ENCODE peak calls at places on chromosome X, in four cellular contexts. One of them, this sample, is unnamed.

GRCh38 chrX:9188117-9188516 is 154.2 kb upstream of the FAM9B start:
- DNase-seq in GM12878: no peak
- DNase-seq in HepG2: no peak
- DNase-seq in K562: no peak
- DNase-seq in this sample: no peak

GRCh38 chrX:13770013-13770412 is 35.5 kb downstream of the OFD1 start:
- DNase-seq in GM12878: no peak
- DNase-seq in HepG2: no peak
- DNase-seq in K562: no peak
- DNase-seq in this sample: no peak

GRCh38 chrX:46502848-46503247 is 42.4 kb downstream of the ZNF674 start:
- DNase-seq in GM12878: no peak
- DNase-seq in HepG2: peak; percentile 27
- DNase-seq in K562: no peak
- DNase-seq in this sample: no peak

GRCh38 chrX:63930140-63930539 is 145.1 kb upstream of the ARHGEF9 start:
- DNase-seq in GM12878: no peak
- DNase-seq in HepG2: no peak
- DNase-seq in K562: no peak
- DNase-seq in this sample: no peak

GRCh38 chrX:56219702-56220101 is 12.5 kb upstream of the KLF8 start:
- DNase-seq in GM12878: no peak
- DNase-seq in HepG2: peak; percentile 0
- DNase-seq in K562: no peak
- DNase-seq in this sample: no peak

GRCh38 chrX:154827624-154828408 is 6.6 kb downstream of the SMIM9 start:
- DNase-seq in GM12878: peak; percentile 53
- DNase-seq in HepG2: no peak
- DNase-seq in K562: no peak
- DNase-seq in this sample: no peak

GRCh38 chrX:8279323-8279722 is 108.3 kb upstream of the VCX2 start:
- DNase-seq in GM12878: no peak
- DNase-seq in HepG2: no peak
- DNase-seq in K562: no peak
- DNase-seq in this sample: no peak

GRCh38 chrX:120446503-120446902 is 22.6 kb downstream of the LAMP2 start:
- DNase-seq in GM12878: no peak
- DNase-seq in HepG2: no peak
- DNase-seq in K562: no peak
- DNase-seq in this sample: no peak

GRCh38 chrX:49171752-49172279 is at the start of gene PLP2:
- DNase-seq in GM12878: no peak
- DNase-seq in HepG2: no peak
- DNase-seq in K562: peak; percentile 49
- DNase-seq in this sample: no peak

GRCh38 chrX:10098235-10098819 is 58.4 kb upstream of the CLCN4 start:
- DNase-seq in GM12878: peak; percentile 51
- DNase-seq in HepG2: no peak
- DNase-seq in K562: no peak
- DNase-seq in this sample: no peak

GRCh38 chrX:24424948-24425347 is 40.1 kb upstream of the PDK3 start:
- DNase-seq in GM12878: no peak
- DNase-seq in HepG2: no peak
- DNase-seq in K562: no peak
- DNase-seq in this sample: no peak

GRCh38 chrX:122565952-122566351 is 618.1 kb upstream of the GRIA3 start:
- DNase-seq in GM12878: no peak
- DNase-seq in HepG2: no peak
- DNase-seq in K562: no peak
- DNase-seq in this sample: no peak

GRCh38 chrX:10282490-10282889 is 125.7 kb downstream of the CLCN4 start:
- DNase-seq in GM12878: no peak
- DNase-seq in HepG2: no peak
- DNase-seq in K562: no peak
- DNase-seq in this sample: no peak

GRCh38 chrX:42686706-42687105 is 91.3 kb downstream of the PPP1R2C start:
- DNase-seq in GM12878: no peak
- DNase-seq in HepG2: no peak
- DNase-seq in K562: no peak
- DNase-seq in this sample: no peak

GRCh38 chrX:105475801-105476200 is 255.3 kb upstream of the TEX13A start:
- DNase-seq in GM12878: no peak
- DNase-seq in HepG2: no peak
- DNase-seq in K562: no peak
- DNase-seq in this sample: no peak

GRCh38 chrX:78105944-78106650 is 2.0 kb downstream of the PGK1 start:
- DNase-seq in GM12878: no peak
- DNase-seq in HepG2: no peak
- DNase-seq in K562: no peak
- DNase-seq in this sample: no peak

GRCh38 chrX:30971761-30972603 is 82.9 kb upstream of the TAB3 start:
- DNase-seq in GM12878: no peak
- DNase-seq in HepG2: peak; percentile 53
- DNase-seq in K562: peak; percentile 39
- DNase-seq in this sample: peak; percentile 61

GRCh38 chrX:121191779-121192178 is 144.4 kb downstream of the GLUD2 start:
- DNase-seq in GM12878: no peak
- DNase-seq in HepG2: no peak
- DNase-seq in K562: no peak
- DNase-seq in this sample: no peak

GRCh38 chrX:130716822-130717405 is 186.1 kb downstream of the ENOX2 start:
- DNase-seq in GM12878: no peak
- DNase-seq in HepG2: no peak
- DNase-seq in K562: no peak
- DNase-seq in this sample: peak; percentile 36

GRCh38 chrX:48852857-48853256 is 17.4 kb upstream of the PCSK1N start:
- DNase-seq in GM12878: no peak
- DNase-seq in HepG2: no peak
- DNase-seq in K562: no peak
- DNase-seq in this sample: no peak

GRCh38 chrX:11792461-11793421 is 34.7 kb downstream of the MSL3 start:
- DNase-seq in GM12878: peak; percentile 86
- DNase-seq in HepG2: no peak
- DNase-seq in K562: no peak
- DNase-seq in this sample: no peak

GRCh38 chrX:110407910-110408545 is 49.4 kb downstream of the RTL9 start:
- DNase-seq in GM12878: no peak
- DNase-seq in HepG2: peak; percentile 37
- DNase-seq in K562: peak; percentile 63
- DNase-seq in this sample: peak; percentile 77

GRCh38 chrX:15321447-15321846 is 6.0 kb upstream of the ASB11 start:
- DNase-seq in GM12878: no peak
- DNase-seq in HepG2: no peak
- DNase-seq in K562: no peak
- DNase-seq in this sample: no peak

GRCh38 chrX:120087289-120088017 is 10.0 kb upstream of the RHOXF2B start:
- DNase-seq in GM12878: no peak
- DNase-seq in HepG2: no peak
- DNase-seq in K562: no peak
- DNase-seq in this sample: no peak

GRCh38 chrX:17559728-17560379 is 177.4 kb upstream of the SCML1 start:
- DNase-seq in GM12878: no peak
- DNase-seq in HepG2: no peak
- DNase-seq in K562: no peak
- DNase-seq in this sample: peak; percentile 32

GRCh38 chrX:110806145-110806544 is 10.5 kb upstream of the CHRDL1 start:
- DNase-seq in GM12878: no peak
- DNase-seq in HepG2: no peak
- DNase-seq in K562: no peak
- DNase-seq in this sample: no peak

GRCh38 chrX:2823795-2824386 is 4.8 kb upstream of the GYG2 start:
- DNase-seq in GM12878: no peak
- DNase-seq in HepG2: no peak
- DNase-seq in K562: no peak
- DNase-seq in this sample: no peak

GRCh38 chrX:23844502-23845138 is 61.6 kb downstream of the SAT1 start:
- DNase-seq in GM12878: no peak
- DNase-seq in HepG2: peak; percentile 65
- DNase-seq in K562: peak; percentile 29
- DNase-seq in this sample: no peak

GRCh38 chrX:63934791-63935190 is 149.8 kb upstream of the ARHGEF9 start:
- DNase-seq in GM12878: no peak
- DNase-seq in HepG2: no peak
- DNase-seq in K562: no peak
- DNase-seq in this sample: no peak

GRCh38 chrX:40098264-40099045 is 697 bp upstream of the BCOR start:
- DNase-seq in GM12878: no peak
- DNase-seq in HepG2: no peak
- DNase-seq in K562: no peak
- DNase-seq in this sample: peak; percentile 55

GRCh38 chrX:108071578-108071977 is 19.8 kb downstream of the PSMD10 start:
- DNase-seq in GM12878: no peak
- DNase-seq in HepG2: no peak
- DNase-seq in K562: no peak
- DNase-seq in this sample: no peak

GRCh38 chrX:22351966-22352365 is 79.3 kb downstream of the CBLL2 start:
- DNase-seq in GM12878: no peak
- DNase-seq in HepG2: no peak
- DNase-seq in K562: no peak
- DNase-seq in this sample: no peak

GRCh38 chrX:51569561-51569960 is 49.2 kb downstream of the CENPVL3 start:
- DNase-seq in GM12878: no peak
- DNase-seq in HepG2: no peak
- DNase-seq in K562: no peak
- DNase-seq in this sample: no peak

GRCh38 chrX:51568586-51568985 is 50.1 kb downstream of the CENPVL3 start:
- DNase-seq in GM12878: no peak
- DNase-seq in HepG2: no peak
- DNase-seq in K562: no peak
- DNase-seq in this sample: no peak

DNA sequence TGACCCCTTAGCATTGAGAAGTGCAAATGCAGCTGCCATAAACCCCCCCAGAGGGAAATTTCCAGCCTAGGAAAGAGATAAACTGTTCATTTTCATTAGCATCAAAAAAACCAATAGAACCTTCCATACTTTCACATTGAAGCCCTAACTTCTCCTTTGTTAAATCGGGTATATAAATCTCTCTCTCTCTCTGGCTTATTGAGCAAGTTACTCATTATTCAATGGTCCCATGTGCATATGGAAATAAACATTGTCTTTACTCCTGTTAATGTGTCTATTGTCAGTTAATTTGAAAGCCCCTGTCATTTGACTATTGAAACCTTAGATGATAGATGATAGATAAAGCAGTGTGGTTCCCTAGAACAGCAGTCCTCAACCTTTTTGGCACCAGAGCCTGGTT is 46.9 kb downstream of the CENPVL3 start:
- DNase-seq in GM12878: no peak
- DNase-seq in HepG2: no peak
- DNase-seq in K562: no peak
- DNase-seq in this sample: no peak
- TF ChIP-seq SP1 in GM12878: no peak
- TF ChIP-seq SP1 in HepG2: no peak
- TF ChIP-seq SP1 in K562: no peak
- TF ChIP-seq SP1 in this sample: no peak

DNA sequence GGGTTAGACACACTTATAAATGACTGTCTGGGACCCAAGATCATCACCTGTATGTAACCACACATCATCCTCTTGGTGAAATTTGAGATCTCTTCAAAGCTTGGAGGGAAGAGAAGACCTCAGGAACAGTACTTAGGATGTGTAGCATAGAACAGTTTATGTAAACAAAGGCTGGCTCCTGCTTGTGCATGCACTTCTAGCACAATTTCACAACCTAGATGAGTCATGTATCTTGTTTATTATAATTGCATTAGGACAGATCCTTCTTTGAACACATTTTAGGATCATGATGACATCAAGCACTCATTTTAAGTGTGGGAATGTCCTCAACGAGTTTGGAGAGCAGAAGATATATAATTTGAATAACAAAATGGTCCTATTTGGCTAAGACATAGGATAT is 26.3 kb upstream of the ZMAT1 start:
- DNase-seq in GM12878: no peak
- DNase-seq in HepG2: no peak
- DNase-seq in K562: no peak
- DNase-seq in this sample: no peak
- TF ChIP-seq FOXM1 in GM12878: no peak
- TF ChIP-seq FOXM1 in HepG2: no peak
- TF ChIP-seq FOXM1 in K562: no peak
- TF ChIP-seq FOXM1 in this sample: no peak

GRCh38 chrX:26670521-26670920 is 454.6 kb downstream of the MAGEB5 start:
- DNase-seq in GM12878: no peak
- DNase-seq in HepG2: no peak
- DNase-seq in K562: no peak
- DNase-seq in this sample: no peak
- TF ChIP-seq FOXK2 in GM12878: no peak
- TF ChIP-seq FOXK2 in HepG2: no peak
- TF ChIP-seq FOXK2 in K562: no peak
- TF ChIP-seq FOXK2 in this sample: no peak

GRCh38 chrX:71282514-71283408 is 674 bp upstream of the NONO start:
- DNase-seq in GM12878: no peak
- DNase-seq in HepG2: peak; percentile 29
- DNase-seq in K562: peak; percentile 37
- DNase-seq in this sample: no peak
- TF ChIP-seq SP1 in GM12878: no peak
- TF ChIP-seq SP1 in HepG2: no peak
- TF ChIP-seq SP1 in K562: no peak
- TF ChIP-seq SP1 in this sample: no peak

DNA sequence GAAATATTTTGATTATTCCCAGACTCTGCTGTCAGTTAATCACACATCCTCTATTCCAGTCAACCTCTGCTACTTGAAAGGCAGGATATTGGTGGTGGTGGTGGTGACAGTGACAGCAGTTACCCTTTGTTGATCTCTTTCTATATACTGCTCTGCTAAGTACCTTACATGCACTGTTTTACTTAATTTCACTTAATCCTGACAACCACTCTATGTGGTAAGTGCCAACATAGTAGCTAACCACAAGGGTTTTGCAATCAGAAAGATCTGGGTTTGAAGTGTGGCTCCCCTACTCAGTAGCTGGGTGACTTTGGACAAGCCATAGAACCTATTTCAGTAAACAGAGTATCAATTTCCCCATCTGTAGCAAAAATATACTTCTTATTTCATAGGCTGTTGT is 24.2 kb upstream of the F9 start:
- DNase-seq in GM12878: no peak
- DNase-seq in HepG2: no peak
- DNase-seq in K562: no peak
- DNase-seq in this sample: no peak
- TF ChIP-seq FOXM1 in GM12878: no peak
- TF ChIP-seq FOXM1 in HepG2: no peak
- TF ChIP-seq FOXM1 in K562: no peak
- TF ChIP-seq FOXM1 in this sample: no peak

DNA sequence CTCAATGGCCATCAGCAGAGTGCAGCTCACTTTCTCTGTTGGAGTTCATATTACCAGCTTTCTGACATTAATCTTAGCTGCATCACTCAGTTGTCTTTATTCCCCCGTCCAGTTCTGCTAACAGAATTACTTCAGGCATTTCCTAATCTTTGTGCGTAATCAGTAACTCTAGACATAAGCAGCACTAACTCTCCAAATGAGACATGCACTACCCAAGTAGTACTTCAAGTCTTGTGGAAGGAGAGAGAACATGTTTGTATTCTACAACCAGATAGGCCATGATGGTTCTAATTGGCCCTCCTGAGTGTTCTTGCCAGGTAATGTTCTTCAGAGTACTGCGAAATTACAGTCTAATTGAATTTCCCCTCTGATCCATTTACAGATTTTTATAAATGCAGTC is 448.5 kb upstream of the RPS6KA3 start:
- DNase-seq in GM12878: no peak
- DNase-seq in HepG2: no peak
- DNase-seq in K562: no peak
- DNase-seq in this sample: no peak
- TF ChIP-seq FOXK2 in GM12878: no peak
- TF ChIP-seq FOXK2 in HepG2: no peak
- TF ChIP-seq FOXK2 in K562: no peak
- TF ChIP-seq FOXK2 in this sample: no peak

This sample was measured in HEK293T.